ENCODE peak calls at places on chromosomes 11 and 22, in nine cellular contexts. One of them, this sample, is unnamed. For H3K36me3, the result is how much of the 10 kb centered on the place peaks cover.

GRCh38 chr22:46815132-46815531 is 52.7 kb downstream of the TBC1D22A start:
- DNase-seq in HCT116: no peak
- DNase-seq in transverse colon: peak
- DNase-seq in GM12878: no peak
- DNase-seq in stomach: peak
- DNase-seq in prostate gland: no peak
- DNase-seq in K562: no peak
- DNase-seq in GM23338: no peak
- DNase-seq in H1: no peak
- DNase-seq in this sample: no peak

GRCh38 chr11:116330439-116331185 is 442.2 kb downstream of the BUD13 start:
- DNase-seq in transverse colon: no peak
- DNase-seq in stomach: no peak
- DNase-seq in H1: no peak
- DNase-seq in prostate gland: no peak
- DNase-seq in K562: no peak
- DNase-seq in GM12878: no peak
- DNase-seq in HCT116: no peak
- DNase-seq in GM23338: no peak
- DNase-seq in this sample: peak

GRCh38 chr11:11403763-11404725 is 51.0 kb upstream of the CSNK2A3 start:
- DNase-seq in HCT116: no peak
- DNase-seq in stomach: no peak
- DNase-seq in GM23338: peak
- DNase-seq in H1: no peak
- DNase-seq in GM12878: no peak
- DNase-seq in K562: no peak
- DNase-seq in prostate gland: no peak
- DNase-seq in transverse colon: no peak
- DNase-seq in this sample: no peak

GRCh38 chr22:20589614-20590476 is 82.4 kb downstream of the MED15 start:
- DNase-seq in GM23338: no peak
- DNase-seq in K562: no peak
- DNase-seq in transverse colon: no peak
- DNase-seq in GM12878: no peak
- DNase-seq in stomach: no peak
- DNase-seq in H1: no peak
- DNase-seq in prostate gland: no peak
- DNase-seq in HCT116: no peak
- DNase-seq in this sample: no peak

GRCh38 chr11:68670208-68670992 is 13.9 kb upstream of the GAL start:
- DNase-seq in K562: peak
- DNase-seq in H1: no peak
- DNase-seq in GM12878: no peak
- DNase-seq in HCT116: no peak
- DNase-seq in transverse colon: no peak
- DNase-seq in GM23338: peak
- DNase-seq in stomach: no peak
- DNase-seq in prostate gland: no peak
- DNase-seq in this sample: no peak

GRCh38 chr22:32380991-32381390 is 23.3 kb downstream of the RFPL3 start:
- DNase-seq in GM23338: no peak
- DNase-seq in HCT116: no peak
- DNase-seq in prostate gland: no peak
- DNase-seq in GM12878: no peak
- DNase-seq in transverse colon: no peak
- DNase-seq in stomach: no peak
- DNase-seq in H1: no peak
- DNase-seq in K562: no peak
- DNase-seq in this sample: no peak

GRCh38 chr22:44259366-44260215 is 53.2 kb downstream of the SHISAL1 start:
- DNase-seq in HCT116: no peak
- DNase-seq in K562: no peak
- DNase-seq in H1: no peak
- DNase-seq in GM12878: no peak
- DNase-seq in stomach: no peak
- DNase-seq in prostate gland: no peak
- DNase-seq in transverse colon: no peak
- DNase-seq in GM23338: no peak
- DNase-seq in this sample: peak

GRCh38 chr11:128036556-128037093 is 550.7 kb downstream of the ETS1 start:
- DNase-seq in prostate gland: no peak
- DNase-seq in transverse colon: no peak
- DNase-seq in stomach: no peak
- DNase-seq in GM12878: no peak
- DNase-seq in GM23338: no peak
- DNase-seq in K562: no peak
- DNase-seq in HCT116: no peak
- DNase-seq in H1: no peak
- DNase-seq in this sample: no peak

GRCh38 chr11:108199446-108200321 is 22.8 kb downstream of the NPAT start:
- DNase-seq in HCT116: no peak
- DNase-seq in K562: peak
- DNase-seq in prostate gland: no peak
- DNase-seq in H1: no peak
- DNase-seq in stomach: no peak
- DNase-seq in transverse colon: no peak
- DNase-seq in GM12878: peak
- DNase-seq in GM23338: peak
- DNase-seq in this sample: no peak

GRCh38 chr22:49209452-49210195 is 618.0 kb downstream of the BRD1 start:
- DNase-seq in H1: no peak
- DNase-seq in GM23338: no peak
- DNase-seq in GM12878: no peak
- DNase-seq in stomach: peak
- DNase-seq in prostate gland: no peak
- DNase-seq in HCT116: no peak
- DNase-seq in K562: no peak
- DNase-seq in transverse colon: no peak
- DNase-seq in this sample: no peak

GRCh38 chr11:27524155-27524554 is 17.6 kb upstream of the LIN7C start:
- DNase-seq in GM23338: peak
- DNase-seq in transverse colon: no peak
- DNase-seq in H1: no peak
- DNase-seq in K562: no peak
- DNase-seq in GM12878: no peak
- DNase-seq in HCT116: peak
- DNase-seq in stomach: no peak
- DNase-seq in prostate gland: no peak
- DNase-seq in this sample: no peak

GRCh38 chr11:71125150-71125549 is 127.2 kb downstream of the SHANK2 start:
- DNase-seq in H1: no peak
- DNase-seq in GM23338: no peak
- DNase-seq in prostate gland: no peak
- DNase-seq in transverse colon: no peak
- DNase-seq in GM12878: no peak
- DNase-seq in K562: no peak
- DNase-seq in HCT116: no peak
- DNase-seq in stomach: no peak
- DNase-seq in this sample: no peak

GRCh38 chr22:40128989-40129388 is 48.7 kb upstream of the TNRC6B start:
- DNase-seq in GM12878: no peak
- DNase-seq in stomach: no peak
- DNase-seq in H1: no peak
- DNase-seq in GM23338: no peak
- DNase-seq in prostate gland: no peak
- DNase-seq in transverse colon: peak
- DNase-seq in HCT116: no peak
- DNase-seq in K562: no peak
- DNase-seq in this sample: no peak

GRCh38 chr22:17818166-17818565 is 43.9 kb upstream of the BID start:
- DNase-seq in prostate gland: no peak
- DNase-seq in H1: no peak
- DNase-seq in HCT116: no peak
- DNase-seq in transverse colon: no peak
- DNase-seq in stomach: no peak
- DNase-seq in GM23338: no peak
- DNase-seq in K562: no peak
- DNase-seq in GM12878: no peak
- DNase-seq in this sample: no peak

DNA sequence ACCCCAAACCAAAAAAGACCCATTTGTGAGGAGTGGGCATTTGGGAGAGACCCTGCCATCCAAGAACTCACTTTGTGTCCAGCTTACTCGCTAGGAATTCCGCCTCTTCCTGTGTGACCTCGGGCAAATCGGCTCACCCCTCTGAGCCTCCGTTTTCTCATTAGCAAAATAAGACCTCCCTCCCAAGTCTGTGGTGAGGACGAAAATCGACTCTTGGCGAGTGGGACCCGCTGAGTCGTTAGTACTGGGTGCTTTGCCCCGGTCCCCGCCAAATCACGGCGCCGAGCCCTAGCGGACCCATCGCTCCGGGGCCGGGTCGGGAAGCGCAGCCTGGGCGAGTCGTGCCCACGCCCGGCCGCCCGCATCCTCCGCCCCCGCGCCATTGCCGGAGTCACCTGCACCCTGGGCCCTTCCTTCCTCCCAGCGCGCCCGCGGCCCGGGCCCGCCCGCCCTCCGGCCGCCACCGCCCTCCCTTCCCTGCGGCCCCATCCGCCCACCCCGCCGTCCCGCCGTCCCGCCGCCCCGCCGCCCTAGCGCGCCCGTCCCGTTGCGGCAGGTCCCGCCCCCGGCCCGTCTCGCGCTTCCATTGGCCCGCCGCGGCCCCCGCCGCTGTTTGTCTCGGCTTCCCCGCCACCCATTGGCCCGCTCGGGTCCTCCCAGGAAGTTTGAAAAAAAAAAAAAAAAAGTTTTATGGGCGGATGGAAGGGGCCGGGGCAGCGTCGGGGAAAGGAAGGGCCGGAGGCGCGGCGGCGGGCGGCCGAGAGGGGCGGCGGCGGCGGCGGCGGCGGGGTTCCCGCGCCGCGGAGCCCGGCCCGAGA is 48.9 kb downstream of the TRIOBP start:
- DNase-seq in GM12878: peak
- DNase-seq in HCT116: no peak
- DNase-seq in GM23338: peak
- DNase-seq in K562: peak
- DNase-seq in transverse colon: peak
- DNase-seq in prostate gland: peak
- DNase-seq in stomach: peak
- DNase-seq in H1: no peak
- DNase-seq in this sample: peak
- TF ChIP-seq POLR2AphosphoS5 in GM12878: no peak
- TF ChIP-seq POLR2AphosphoS5 in HCT116: peak
- TF ChIP-seq POLR2AphosphoS5 in GM23338: peak
- TF ChIP-seq POLR2AphosphoS5 in K562: no peak
- TF ChIP-seq POLR2AphosphoS5 in transverse colon: no peak
- TF ChIP-seq POLR2AphosphoS5 in prostate gland: peak
- TF ChIP-seq POLR2AphosphoS5 in stomach: no peak
- TF ChIP-seq POLR2AphosphoS5 in H1: no peak
- TF ChIP-seq POLR2AphosphoS5 in this sample: peak

DNA sequence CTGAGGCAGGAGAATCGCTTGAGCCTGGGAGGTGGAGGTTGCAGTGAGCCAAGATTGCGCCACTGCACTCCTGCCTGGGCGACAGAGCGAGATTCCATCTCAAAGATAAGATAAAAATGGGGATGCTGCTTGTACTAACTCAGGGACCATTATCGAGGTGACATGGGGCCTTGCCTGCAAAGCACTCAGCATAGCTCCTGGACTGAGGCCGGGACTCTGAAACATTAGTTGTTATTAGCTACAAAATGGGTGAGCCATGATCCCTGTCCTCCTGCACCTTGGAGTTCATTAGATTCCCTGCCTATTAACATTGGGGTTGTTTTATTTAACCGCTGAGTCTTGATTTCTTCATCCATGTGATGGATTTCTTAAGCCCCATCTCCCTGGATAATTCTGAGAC is 5.1 kb downstream of the PPP2R5B start:
- DNase-seq in GM23338: no peak
- DNase-seq in stomach: no peak
- DNase-seq in K562: no peak
- DNase-seq in transverse colon: no peak
- DNase-seq in HCT116: no peak
- DNase-seq in H1: no peak
- DNase-seq in GM12878: no peak
- DNase-seq in prostate gland: no peak
- DNase-seq in this sample: no peak
- H3K36me3 ChIP-seq in GM23338: under half
- H3K36me3 ChIP-seq in stomach: half or more
- H3K36me3 ChIP-seq in K562: under half
- H3K36me3 ChIP-seq in transverse colon: under half
- H3K36me3 ChIP-seq in HCT116: under half
- H3K36me3 ChIP-seq in H1: under half
- H3K36me3 ChIP-seq in GM12878: under half
- H3K36me3 ChIP-seq in prostate gland: under half
- H3K36me3 ChIP-seq in this sample: half or more

GRCh38 chr11:45147017-45147728 is 734 bp downstream of the PRDM11 start:
- DNase-seq in GM23338: peak
- DNase-seq in K562: peak
- DNase-seq in stomach: peak
- DNase-seq in transverse colon: peak
- DNase-seq in GM12878: peak
- DNase-seq in prostate gland: peak
- DNase-seq in H1: peak
- DNase-seq in HCT116: peak
- DNase-seq in this sample: peak
- H3K27ac ChIP-seq in GM23338: peak
- H3K27ac ChIP-seq in K562: no peak
- H3K27ac ChIP-seq in stomach: peak
- H3K27ac ChIP-seq in transverse colon: peak
- H3K27ac ChIP-seq in GM12878: no peak
- H3K27ac ChIP-seq in prostate gland: peak
- H3K27ac ChIP-seq in H1: peak
- H3K27ac ChIP-seq in HCT116: peak
- H3K27ac ChIP-seq in this sample: peak

GRCh38 chr22:50269573-50270301 is 443 bp downstream of the MAPK11 start:
- DNase-seq in transverse colon: no peak
- DNase-seq in GM12878: no peak
- DNase-seq in H1: no peak
- DNase-seq in GM23338: no peak
- DNase-seq in stomach: no peak
- DNase-seq in prostate gland: peak
- DNase-seq in K562: peak
- DNase-seq in HCT116: no peak
- DNase-seq in this sample: no peak

GRCh38 chr22:50268655-50269113 is 1.5 kb downstream of the MAPK11 start:
- DNase-seq in HCT116: no peak
- DNase-seq in H1: no peak
- DNase-seq in stomach: peak
- DNase-seq in prostate gland: peak
- DNase-seq in K562: no peak
- DNase-seq in GM12878: no peak
- DNase-seq in transverse colon: peak
- DNase-seq in GM23338: no peak
- DNase-seq in this sample: no peak

GRCh38 chr22:50267591-50268390 is 2.4 kb downstream of the MAPK11 start:
- DNase-seq in stomach: peak
- DNase-seq in prostate gland: peak
- DNase-seq in GM23338: peak
- DNase-seq in GM12878: no peak
- DNase-seq in HCT116: no peak
- DNase-seq in transverse colon: peak
- DNase-seq in K562: peak
- DNase-seq in H1: no peak
- DNase-seq in this sample: no peak

GRCh38 chr22:50264946-50265669 is 3.6 kb upstream of the MAPK12 start:
- DNase-seq in GM23338: no peak
- DNase-seq in stomach: no peak
- DNase-seq in K562: no peak
- DNase-seq in HCT116: no peak
- DNase-seq in transverse colon: no peak
- DNase-seq in prostate gland: no peak
- DNase-seq in GM12878: no peak
- DNase-seq in H1: no peak
- DNase-seq in this sample: no peak

GRCh38 chr22:50266994-50267393 is 3.2 kb downstream of the MAPK11 start:
- DNase-seq in stomach: no peak
- DNase-seq in K562: no peak
- DNase-seq in H1: no peak
- DNase-seq in transverse colon: no peak
- DNase-seq in HCT116: no peak
- DNase-seq in prostate gland: no peak
- DNase-seq in GM12878: no peak
- DNase-seq in GM23338: no peak
- DNase-seq in this sample: no peak
- TF ChIP-seq POLR2AphosphoS5 in stomach: no peak
- TF ChIP-seq POLR2AphosphoS5 in K562: no peak
- TF ChIP-seq POLR2AphosphoS5 in H1: no peak
- TF ChIP-seq POLR2AphosphoS5 in transverse colon: no peak
- TF ChIP-seq POLR2AphosphoS5 in HCT116: no peak
- TF ChIP-seq POLR2AphosphoS5 in prostate gland: no peak
- TF ChIP-seq POLR2AphosphoS5 in GM12878: no peak
- TF ChIP-seq POLR2AphosphoS5 in GM23338: no peak
- TF ChIP-seq POLR2AphosphoS5 in this sample: no peak